ENCODE peak calls at places on chromosomes 16 and 17, in seven cellular contexts. E is cardiac fibroblast; G is stimulated activated CD4-positive, alpha-beta T cell treated with anti-CD3 and anti-CD28 coated beads, Interleukin-2, amount 100 ng/mL, for 48 hours; Q is left ventricle myocardium superior; A is skeletal muscle cell; F is fibroblast of the conjunctiva; L is AG20443. V is an unnamed sample.

GRCh38 chr17:80539022-80539421 is 5.6 kb upstream of the RPTOR start:
- DNase-seq in F (no peak), G (no peak), Q (no peak), E (no peak), L (no peak), A (no peak), V (no peak)

GRCh38 chr17:47987240-47987835 is 16.4 kb downstream of the CDK5RAP3 start:
- DNase-seq in E (no peak), F (no peak), A (no peak), Q (peak), L (peak), G (no peak), V (peak)

GRCh38 chr16:74865922-74866598 is 91.4 kb upstream of the FA2H start:
- DNase-seq in L (peak), A (no peak), G (no peak), Q (no peak), F (no peak), E (peak), V (no peak)

GRCh38 chr17:75557075-75557851 is 30.3 kb upstream of the MYO15B start:
- DNase-seq in F (peak), L (peak), Q (no peak), A (no peak), E (peak), G (no peak), V (peak)

GRCh38 chr17:57519199-57519598 is 225.9 kb downstream of the CCDC182 start:
- DNase-seq in G (no peak), E (no peak), F (no peak), Q (peak), A (no peak), L (peak), V (no peak)

GRCh38 chr17:72425133-72425795 is 304.4 kb downstream of the SOX9 start:
- DNase-seq in G (no peak), F (no peak), Q (no peak), A (no peak), L (no peak), E (no peak), V (no peak)

GRCh38 chr17:6936370-6937028 is 59.4 kb upstream of the ALOX12 start:
- DNase-seq in E (peak), F (no peak), Q (no peak), L (peak), A (no peak), G (no peak), V (peak)

GRCh38 chr17:48429638-48430586 is at the start of gene SKAP1:
- DNase-seq in G (peak), A (no peak), E (no peak), Q (peak), F (no peak), L (no peak), V (no peak)

GRCh38 chr17:57718878-57719277 is 26.2 kb downstream of the CCDC182 start:
- DNase-seq in F (no peak), A (no peak), G (no peak), E (no peak), L (no peak), Q (no peak), V (no peak)

GRCh38 chr17:45994987-45995386 is 4.1 kb upstream of the STH start:
- DNase-seq in G (no peak), Q (no peak), A (no peak), F (no peak), L (no peak), E (no peak), V (no peak)

GRCh38 chr17:1608676-1609075 is 20.0 kb downstream of the SLC43A2 start:
- DNase-seq in L (no peak), E (no peak), G (no peak), Q (no peak), F (no peak), A (no peak), V (no peak)

GRCh38 chr16:61042736-61043135 is 993.5 kb downstream of the CDH8 start:
- DNase-seq in L (no peak), F (no peak), Q (no peak), A (no peak), G (no peak), E (no peak), V (no peak)

GRCh38 chr16:2535644-2536021 is 2.2 kb upstream of the PDPK1 start:
- DNase-seq in A (peak), F (no peak), L (peak), G (no peak), E (peak), Q (no peak), V (no peak)

GRCh38 chr16:77993111-77993571 is 29.2 kb upstream of the CLEC3A start:
- DNase-seq in L (peak), Q (no peak), G (no peak), A (peak), F (peak), E (no peak), V (no peak)

GRCh38 chr17:27649929-27650328 is 18.9 kb downstream of the LGALS9 start:
- DNase-seq in F (no peak), E (no peak), Q (peak), G (no peak), L (no peak), A (no peak), V (peak)

GRCh38 chr16:60180609-60181008 is 1446.5 kb upstream of the GOT2 start:
- DNase-seq in E (no peak), Q (no peak), G (no peak), L (no peak), F (no peak), A (no peak), V (no peak)

GRCh38 chr16:67236551-67237395 is 9.8 kb downstream of the TMEM208 start:
- DNase-seq in L (peak), A (no peak), Q (peak), G (peak), F (peak), E (peak), V (peak)

GRCh38 chr17:40953876-40954275 is 12.9 kb downstream of the KRT39 start:
- DNase-seq in F (no peak), Q (no peak), G (no peak), L (peak), A (peak), E (peak), V (no peak)

GRCh38 chr17:42337442-42337841 is 49.1 kb downstream of the STAT5A start:
- DNase-seq in F (peak), G (peak), L (peak), A (no peak), E (no peak), Q (no peak), V (no peak)

GRCh38 chr17:29918922-29919856 is 10.8 kb downstream of the SSH2 start:
- DNase-seq in Q (no peak), A (no peak), E (peak), L (peak), F (no peak), G (no peak), V (no peak)

GRCh38 chr16:88063201-88063773 is 112.1 kb downstream of the BANP start:
- DNase-seq in Q (peak), E (peak), L (peak), F (peak), G (no peak), A (peak), V (no peak)

GRCh38 chr16:11521019-11521418 is 65.7 kb downstream of the LITAF start:
- DNase-seq in Q (no peak), F (no peak), G (no peak), E (no peak), L (no peak), A (no peak), V (no peak)

GRCh38 chr17:42017866-42018200 is 594 bp upstream of the DNAJC7 start:
- DNase-seq in F (no peak), A (no peak), L (no peak), G (peak), Q (no peak), E (no peak), V (no peak)

GRCh38 chr16:1707193-1707790 is 1.3 kb downstream of the MAPK8IP3 start:
- DNase-seq in Q (no peak), G (no peak), E (peak), F (no peak), L (peak), A (no peak), V (no peak)

GRCh38 chr17:82492647-82493516 is 26.6 kb upstream of the FOXK2 start:
- DNase-seq in F (no peak), Q (no peak), L (peak), G (no peak), E (peak), A (no peak), V (no peak)

GRCh38 chr17:58381124-58381838 is 29.3 kb upstream of the SUPT4H1 start:
- DNase-seq in Q (no peak), L (no peak), A (no peak), E (peak), G (no peak), F (no peak), V (peak)

GRCh38 chr17:43368740-43369506 is 29.9 kb upstream of the ARL4D start:
- DNase-seq in A (no peak), F (peak), L (peak), Q (peak), G (peak), E (peak), V (peak)

GRCh38 chr16:68744744-68745280 is 7.7 kb downstream of the CDH1 start:
- DNase-seq in F (no peak), L (no peak), E (no peak), G (no peak), A (no peak), Q (no peak), V (no peak)

GRCh38 chr17:50372222-50372621 is 762 bp downstream of the MRPL27 start:
- DNase-seq in Q (no peak), L (no peak), E (no peak), A (no peak), G (no peak), F (no peak), V (no peak)

GRCh38 chr16:27374794-27375499 is 27.0 kb upstream of the IL21R start:
- DNase-seq in E (peak), G (peak), A (peak), Q (peak), F (peak), L (peak), V (peak)

GRCh38 chr17:11300738-11301137 is 59.7 kb downstream of the SHISA6 start:
- DNase-seq in L (no peak), Q (no peak), G (no peak), A (no peak), F (no peak), E (no peak), V (no peak)

V was measured in cerebellum.